ENCODE peak calls at places on chromosomes 13 and 19, in six cellular contexts. M is vagina, Z is esophagus muscularis mucosa, W is GM12891, N is GM12892, L is breast epithelium. F is an unnamed sample.

GRCh38 chr13:101416181-101417042 is at the start of gene NALCN:
- DNase-seq in M (no peak), Z (peak; percentile 89), W (no peak), N (no peak), L (no peak), F (no peak)

GRCh38 chr13:44758595-44759221 is 182.6 kb upstream of the TSC22D1 start:
- DNase-seq in M (no peak), Z (no peak), W (no peak), N (no peak), L (no peak), F (no peak)

GRCh38 chr19:13109361-13110098 is 6.9 kb upstream of the LYL1 start:
- DNase-seq in M (no peak), Z (no peak), W (no peak), N (no peak), L (no peak), F (no peak)

GRCh38 chr19:16038196-16038695 is 38.0 kb upstream of the TPM4 start:
- DNase-seq in M (no peak), Z (no peak), W (no peak), N (peak; percentile 14), L (no peak), F (no peak)

GRCh38 chr13:109816112-109816978 is 30.0 kb upstream of the IRS2 start:
- DNase-seq in M (no peak), Z (no peak), W (no peak), N (no peak), L (no peak), F (no peak)

GRCh38 chr13:52723181-52723580 is 16.4 kb downstream of the CNMD start:
- DNase-seq in M (no peak), Z (no peak), W (no peak), N (no peak), L (no peak), F (no peak)

GRCh38 chr13:45196622-45197021 is 4.2 kb downstream of the KCTD4 start:
- DNase-seq in M (no peak), Z (no peak), W (no peak), N (no peak), L (no peak), F (no peak)

GRCh38 chr19:1027020-1027952 is 878 bp downstream of the CNN2 start:
- DNase-seq in M (no peak), Z (no peak), W (no peak), N (no peak), L (no peak), F (no peak)

GRCh38 chr19:46727036-46727501 is 10.2 kb upstream of the PRKD2 start:
- DNase-seq in M (no peak), Z (no peak), W (no peak), N (no peak), L (no peak), F (no peak)

GRCh38 chr13:30696278-30697176 is 38.8 kb upstream of the ALOX5AP start:
- DNase-seq in M (no peak), Z (no peak), W (no peak), N (no peak), L (no peak), F (no peak)

GRCh38 chr13:22915442-22916082 is 265.2 kb upstream of the SGCG start:
- DNase-seq in M (no peak), Z (no peak), W (peak; percentile 35), N (no peak), L (no peak), F (peak; percentile 40)

GRCh38 chr13:111449041-111449440 is 128.6 kb downstream of the TEX29 start:
- DNase-seq in M (no peak), Z (no peak), W (no peak), N (no peak), L (peak; percentile 68), F (no peak)

GRCh38 chr13:30895773-30896172 is 10.3 kb upstream of the MEDAG start:
- DNase-seq in M (no peak), Z (no peak), W (no peak), N (no peak), L (peak; percentile 49), F (no peak)

GRCh38 chr19:40601061-40601973 is at the start of gene LTBP4:
- DNase-seq in M (no peak), Z (no peak), W (no peak), N (no peak), L (no peak), F (no peak)
- TF ChIP-seq POLR2AphosphoS5 in M (no peak), Z (no peak), W (no peak), N (no peak), L (no peak), F (no peak)

GRCh38 chr19:35755160-35755549 is 1.7 kb downstream of the HSPB6 start:
- DNase-seq in M (peak; percentile 95), Z (no peak), W (no peak), N (no peak), L (no peak), F (no peak)

GRCh38 chr19:35757231-35757748 is 461 bp upstream of the HSPB6 start:
- DNase-seq in M (peak; percentile 99), Z (peak; percentile 94), W (no peak), N (no peak), L (peak; percentile 72), F (peak; percentile 49)

GRCh38 chr19:35755550-35756371 is 1.1 kb downstream of the HSPB6 start:
- DNase-seq in M (peak; percentile 95), Z (peak; percentile 95), W (no peak), N (no peak), L (peak; percentile 60), F (peak; percentile 60)

GRCh38 chr19:35757749-35758608 is at the start of gene PROSER3:
- DNase-seq in M (peak; percentile 100), Z (peak; percentile 100), W (peak; percentile 96), N (peak; percentile 98), L (peak; percentile 100), F (peak; percentile 98)

GRCh38 chr19:35756373-35757230 is at the start of gene HSPB6:
- DNase-seq in M (peak; percentile 92), Z (no peak), W (no peak), N (no peak), L (no peak), F (peak; percentile 35)
- TF ChIP-seq POLR2A in M (no peak), Z (peak; percentile 66), W (no peak), N (no peak), L (peak; percentile 35), F (peak; percentile 21)

DNA sequence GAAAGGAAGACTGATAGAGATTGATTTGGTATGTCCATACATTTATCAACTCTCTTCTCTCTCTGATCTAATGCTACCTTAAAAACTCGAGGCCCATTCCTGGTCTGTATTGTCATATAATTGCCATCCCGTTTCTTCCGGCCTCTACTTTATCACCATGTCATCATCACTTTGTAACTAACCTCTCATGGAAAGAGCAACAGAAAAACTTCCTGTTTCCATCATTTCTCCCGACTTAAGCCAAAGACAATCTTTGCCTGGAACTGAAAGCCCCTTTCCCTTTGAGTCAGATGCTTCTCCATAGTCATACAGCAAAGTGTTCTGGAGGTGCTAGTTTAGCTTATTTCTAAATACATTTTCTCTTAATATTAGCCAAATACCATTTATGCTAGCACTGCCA is 2.8 kb upstream of the STOML3 start:
- DNase-seq in M (no peak), Z (no peak), W (no peak), N (no peak), L (no peak), F (no peak)
- TF ChIP-seq POLR2AphosphoS5 in M (no peak), Z (no peak), W (no peak), N (no peak), L (no peak), F (no peak)

DNA sequence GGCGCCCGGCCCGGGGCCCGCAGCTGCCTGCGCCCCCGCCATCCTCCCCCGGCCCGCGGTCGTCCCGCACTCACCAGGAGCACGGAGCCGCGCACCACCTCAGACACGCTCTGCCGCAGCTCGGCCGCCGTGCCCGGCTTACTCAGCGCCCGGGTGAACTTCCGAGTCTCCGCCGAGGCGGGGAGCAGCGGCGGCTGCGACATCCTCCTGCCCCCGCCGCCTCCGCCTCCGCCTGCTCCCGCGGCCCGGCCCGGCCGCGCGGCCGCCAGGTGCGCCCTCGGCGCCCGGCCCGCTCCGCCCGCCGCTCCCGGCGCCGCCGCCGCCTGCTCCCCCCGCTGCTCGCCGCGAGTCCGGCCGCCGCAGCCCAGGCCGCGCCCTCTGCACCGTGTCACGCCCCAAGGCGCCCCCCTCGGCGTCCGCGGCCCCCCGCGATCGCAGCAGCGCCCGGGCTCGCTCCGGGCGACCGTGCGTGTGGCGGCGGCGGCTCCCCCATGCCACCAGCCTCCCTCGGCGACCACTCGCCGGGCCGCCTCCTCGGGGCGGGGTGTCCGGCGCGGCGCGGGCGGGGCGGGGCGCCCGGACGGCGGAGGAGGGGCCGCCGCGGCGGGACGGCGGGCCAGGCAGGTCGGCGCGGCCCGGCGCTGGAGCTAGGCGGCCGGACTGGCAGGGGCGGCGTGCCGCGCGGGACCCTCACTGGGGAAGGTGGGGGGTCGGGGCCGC is 108.4 kb upstream of the DOCK9 start:
- DNase-seq in M (no peak), Z (no peak), W (peak; percentile 62), N (peak; percentile 60), L (no peak), F (peak; percentile 62)
- TF ChIP-seq POLR2A in M (no peak), Z (no peak), W (no peak), N (no peak), L (no peak), F (no peak)

DNA sequence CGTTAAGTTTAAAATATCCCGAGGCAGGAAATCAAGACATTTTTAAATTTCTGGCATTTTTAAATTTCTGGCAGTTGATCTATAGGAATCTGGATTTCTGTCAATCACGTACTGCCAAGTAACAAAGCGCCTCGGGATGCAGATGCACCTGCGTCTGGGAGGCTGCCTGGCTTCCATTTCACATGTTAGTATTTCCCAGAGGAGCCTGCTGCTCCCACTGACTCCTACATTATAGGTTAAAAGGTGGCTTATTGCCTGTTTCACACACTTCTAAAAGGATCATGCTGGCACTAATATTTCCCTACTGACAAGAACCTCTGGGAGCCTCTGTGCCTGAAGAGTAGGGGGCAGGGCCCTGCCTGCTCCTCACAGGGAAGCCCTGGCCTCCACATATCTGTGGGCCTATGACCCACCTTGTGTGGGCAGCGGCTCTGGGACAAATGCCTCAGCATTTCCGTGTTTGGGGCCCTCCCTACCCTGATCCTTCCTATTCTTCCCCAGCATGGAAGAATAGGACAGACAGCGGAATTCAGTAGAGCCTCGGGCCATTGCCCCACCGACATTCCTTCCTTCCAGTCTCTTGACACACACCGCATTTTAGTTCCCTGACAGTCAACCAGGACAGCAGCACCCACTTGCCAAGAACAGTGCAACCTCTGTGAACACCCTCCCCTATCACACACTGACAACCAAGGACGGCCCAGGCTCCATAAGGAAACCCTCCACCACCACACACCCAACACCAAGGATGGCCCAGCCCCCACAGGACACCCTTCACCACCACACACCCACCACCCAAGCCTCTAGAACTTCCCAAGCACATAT is 62.6 kb upstream of the ATP12A start:
- DNase-seq in M (peak; percentile 81), Z (no peak), W (no peak), N (no peak), L (no peak), F (no peak)
- TF ChIP-seq POLR2AphosphoS5 in M (no peak), Z (no peak), W (no peak), N (no peak), L (no peak), F (no peak)

GRCh38 chr19:42423462-42424344 is 3.5 kb downstream of the LIPE start:
- DNase-seq in M (no peak), Z (peak; percentile 96), W (peak; percentile 93), N (peak; percentile 95), L (peak; percentile 85), F (peak; percentile 87)
- TF ChIP-seq POLR2A in M (no peak), Z (no peak), W (peak; percentile 44), N (peak; percentile 17), L (no peak), F (no peak)

GRCh38 chr19:17576758-17577532 is 21.5 kb downstream of the COLGALT1 start:
- DNase-seq in M (no peak), Z (no peak), W (peak; percentile 60), N (no peak), L (no peak), F (no peak)
- TF ChIP-seq POLR2AphosphoS5 in M (no peak), Z (no peak), W (no peak), N (no peak), L (no peak), F (no peak)

F was measured in stomach.